ENCODE peak calls at places on chromosome 19, in five cellular contexts. One of them, this sample, is unnamed.

GRCh38 chr19:45955905-45956608 is 17.6 kb downstream of the NOVA2 start:
- DNase-seq in astrocyte: peak; percentile 89
- DNase-seq in pancreas: no peak
- DNase-seq in MCF 10A: peak; percentile 83
- DNase-seq in fibroblast of the aortic adventitia: peak; percentile 89
- DNase-seq in this sample: no peak

GRCh38 chr19:43362179-43362578 is 8.7 kb downstream of the CD177 start:
- DNase-seq in fibroblast of the aortic adventitia: peak; percentile 4
- DNase-seq in MCF 10A: no peak
- DNase-seq in pancreas: no peak
- DNase-seq in astrocyte: peak; percentile 45
- DNase-seq in this sample: no peak

GRCh38 chr19:30116530-30116929 is 174.5 kb downstream of the URI1 start:
- DNase-seq in astrocyte: no peak
- DNase-seq in fibroblast of the aortic adventitia: no peak
- DNase-seq in pancreas: no peak
- DNase-seq in MCF 10A: no peak
- DNase-seq in this sample: no peak

GRCh38 chr19:19619849-19620210 is 1.3 kb upstream of the PBX4 start:
- DNase-seq in MCF 10A: no peak
- DNase-seq in pancreas: no peak
- DNase-seq in fibroblast of the aortic adventitia: no peak
- DNase-seq in astrocyte: no peak
- DNase-seq in this sample: no peak

GRCh38 chr19:4684312-4685095 is 14.4 kb upstream of the MYDGF start:
- DNase-seq in fibroblast of the aortic adventitia: no peak
- DNase-seq in MCF 10A: no peak
- DNase-seq in pancreas: no peak
- DNase-seq in astrocyte: no peak
- DNase-seq in this sample: no peak

GRCh38 chr19:43605875-43606568 is 5.9 kb upstream of the SRRM5 start:
- DNase-seq in pancreas: no peak
- DNase-seq in astrocyte: no peak
- DNase-seq in MCF 10A: no peak
- DNase-seq in fibroblast of the aortic adventitia: no peak
- DNase-seq in this sample: no peak

GRCh38 chr19:3936506-3937442 is 3.9 kb downstream of the NMRK2 start:
- DNase-seq in pancreas: no peak
- DNase-seq in fibroblast of the aortic adventitia: no peak
- DNase-seq in MCF 10A: no peak
- DNase-seq in astrocyte: no peak
- DNase-seq in this sample: no peak

GRCh38 chr19:50510121-50510670 is 795 bp downstream of the JOSD2 start:
- DNase-seq in pancreas: no peak
- DNase-seq in MCF 10A: no peak
- DNase-seq in fibroblast of the aortic adventitia: no peak
- DNase-seq in astrocyte: no peak
- DNase-seq in this sample: no peak

GRCh38 chr19:20964798-20965197 is 41.7 kb downstream of the ZNF85 start:
- DNase-seq in MCF 10A: no peak
- DNase-seq in fibroblast of the aortic adventitia: no peak
- DNase-seq in pancreas: no peak
- DNase-seq in astrocyte: no peak
- DNase-seq in this sample: no peak

GRCh38 chr19:44757057-44757734 is 8.7 kb downstream of the BCL3 start:
- DNase-seq in fibroblast of the aortic adventitia: peak; percentile 88
- DNase-seq in astrocyte: peak; percentile 72
- DNase-seq in pancreas: peak; percentile 65
- DNase-seq in MCF 10A: no peak
- DNase-seq in this sample: no peak

GRCh38 chr19:40141546-40141945 is 49.7 kb upstream of the MAP3K10 start:
- DNase-seq in MCF 10A: no peak
- DNase-seq in fibroblast of the aortic adventitia: peak; percentile 16
- DNase-seq in astrocyte: no peak
- DNase-seq in pancreas: no peak
- DNase-seq in this sample: no peak

GRCh38 chr19:30202060-30202600 is 170.1 kb upstream of the ZNF536 start:
- DNase-seq in MCF 10A: no peak
- DNase-seq in fibroblast of the aortic adventitia: no peak
- DNase-seq in astrocyte: no peak
- DNase-seq in pancreas: no peak
- DNase-seq in this sample: peak; percentile 1

GRCh38 chr19:35164418-35164817 is 9.9 kb downstream of the FXYD5 start:
- DNase-seq in MCF 10A: no peak
- DNase-seq in astrocyte: no peak
- DNase-seq in fibroblast of the aortic adventitia: no peak
- DNase-seq in pancreas: no peak
- DNase-seq in this sample: no peak

GRCh38 chr19:42455621-42456081 is 12.9 kb upstream of the CXCL17 start:
- DNase-seq in astrocyte: no peak
- DNase-seq in fibroblast of the aortic adventitia: no peak
- DNase-seq in pancreas: no peak
- DNase-seq in MCF 10A: peak; percentile 77
- DNase-seq in this sample: no peak

GRCh38 chr19:51733742-51734522 is 10.1 kb upstream of the HAS1 start:
- DNase-seq in fibroblast of the aortic adventitia: no peak
- DNase-seq in MCF 10A: no peak
- DNase-seq in pancreas: no peak
- DNase-seq in astrocyte: no peak
- DNase-seq in this sample: no peak

GRCh38 chr19:47084879-47085439 is 28.6 kb downstream of the ZC3H4 start:
- DNase-seq in astrocyte: no peak
- DNase-seq in pancreas: no peak
- DNase-seq in fibroblast of the aortic adventitia: no peak
- DNase-seq in MCF 10A: no peak
- DNase-seq in this sample: no peak

GRCh38 chr19:39839678-39840327 is 5.8 kb upstream of the DYRK1B start:
- DNase-seq in pancreas: no peak
- DNase-seq in fibroblast of the aortic adventitia: no peak
- DNase-seq in MCF 10A: no peak
- DNase-seq in astrocyte: no peak
- DNase-seq in this sample: no peak

GRCh38 chr19:55486971-55487883 is 1.0 kb upstream of the SSC5D start:
- DNase-seq in fibroblast of the aortic adventitia: peak; percentile 96
- DNase-seq in MCF 10A: peak; percentile 83
- DNase-seq in pancreas: no peak
- DNase-seq in astrocyte: peak; percentile 98
- DNase-seq in this sample: peak; percentile 42

DNA sequence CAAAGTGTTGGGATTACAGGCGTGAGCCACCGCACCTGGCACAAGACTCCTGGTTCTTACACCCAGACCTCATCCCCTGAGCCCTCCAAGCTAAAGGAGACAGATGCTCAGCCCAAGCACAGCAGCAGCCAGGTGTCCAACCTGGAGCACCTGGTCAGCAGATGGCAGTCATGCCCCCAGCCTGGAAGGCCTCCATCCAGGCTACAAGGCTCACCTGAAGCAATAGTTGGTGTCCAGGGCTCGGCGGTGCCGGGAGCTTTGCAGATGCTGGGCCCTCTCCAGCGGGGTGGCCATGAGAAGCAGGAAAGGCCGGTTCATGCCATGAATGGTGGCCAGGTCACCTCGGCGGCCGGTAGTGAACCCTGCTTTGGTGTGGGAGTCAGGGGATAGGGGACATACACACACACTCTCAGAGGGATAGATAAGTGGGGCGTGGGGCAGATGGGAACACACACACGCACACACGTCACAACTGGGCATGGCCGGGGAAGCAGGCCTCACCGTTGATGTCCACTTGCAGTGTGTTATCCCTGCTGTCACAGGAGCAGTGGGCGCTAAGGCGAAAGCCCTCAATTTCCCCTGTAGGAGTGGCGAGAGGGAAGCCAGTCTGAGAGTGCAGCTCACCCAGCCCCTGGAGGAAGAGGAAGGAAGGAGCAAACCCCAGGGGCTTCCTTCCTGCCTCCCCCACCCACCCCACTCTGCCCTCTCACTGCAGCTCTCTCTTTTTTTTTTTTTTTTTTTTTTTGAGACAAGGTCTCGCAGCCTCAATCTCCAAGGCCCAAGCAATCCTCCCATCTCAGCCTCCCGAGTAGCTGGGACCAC is 11.8 kb downstream of the TGFB1 start:
- DNase-seq in MCF 10A: no peak
- DNase-seq in astrocyte: no peak
- DNase-seq in pancreas: peak; percentile 45
- DNase-seq in fibroblast of the aortic adventitia: no peak
- DNase-seq in this sample: no peak
- TF ChIP-seq CTCF in MCF 10A: no peak
- TF ChIP-seq CTCF in astrocyte: no peak
- TF ChIP-seq CTCF in pancreas: no peak
- TF ChIP-seq CTCF in fibroblast of the aortic adventitia: no peak
- TF ChIP-seq CTCF in this sample: peak; percentile 19

GRCh38 chr19:32041681-32042292 is 303.6 kb upstream of the ZNF507 start:
- DNase-seq in MCF 10A: peak; percentile 27
- DNase-seq in pancreas: peak; percentile 41
- DNase-seq in fibroblast of the aortic adventitia: peak; percentile 41
- DNase-seq in astrocyte: no peak
- DNase-seq in this sample: no peak
- TF ChIP-seq CTCF in MCF 10A: no peak
- TF ChIP-seq CTCF in pancreas: peak; percentile 55
- TF ChIP-seq CTCF in fibroblast of the aortic adventitia: peak; percentile 80
- TF ChIP-seq CTCF in astrocyte: peak; percentile 76
- TF ChIP-seq CTCF in this sample: no peak

GRCh38 chr19:33823341-33823740 is 26.7 kb downstream of the KCTD15 start:
- DNase-seq in pancreas: no peak
- DNase-seq in MCF 10A: no peak
- DNase-seq in astrocyte: no peak
- DNase-seq in fibroblast of the aortic adventitia: no peak
- DNase-seq in this sample: no peak

GRCh38 chr19:33818426-33818825 is 21.8 kb downstream of the KCTD15 start:
- DNase-seq in pancreas: peak; percentile 9
- DNase-seq in fibroblast of the aortic adventitia: no peak
- DNase-seq in astrocyte: no peak
- DNase-seq in MCF 10A: no peak
- DNase-seq in this sample: no peak

GRCh38 chr19:33821871-33822270 is 25.2 kb downstream of the KCTD15 start:
- DNase-seq in pancreas: peak; percentile 4
- DNase-seq in astrocyte: no peak
- DNase-seq in fibroblast of the aortic adventitia: peak; percentile 6
- DNase-seq in MCF 10A: peak; percentile 40
- DNase-seq in this sample: no peak

GRCh38 chr19:33819496-33819874 is 22.8 kb downstream of the KCTD15 start:
- DNase-seq in fibroblast of the aortic adventitia: no peak
- DNase-seq in pancreas: no peak
- DNase-seq in MCF 10A: no peak
- DNase-seq in astrocyte: no peak
- DNase-seq in this sample: no peak

DNA sequence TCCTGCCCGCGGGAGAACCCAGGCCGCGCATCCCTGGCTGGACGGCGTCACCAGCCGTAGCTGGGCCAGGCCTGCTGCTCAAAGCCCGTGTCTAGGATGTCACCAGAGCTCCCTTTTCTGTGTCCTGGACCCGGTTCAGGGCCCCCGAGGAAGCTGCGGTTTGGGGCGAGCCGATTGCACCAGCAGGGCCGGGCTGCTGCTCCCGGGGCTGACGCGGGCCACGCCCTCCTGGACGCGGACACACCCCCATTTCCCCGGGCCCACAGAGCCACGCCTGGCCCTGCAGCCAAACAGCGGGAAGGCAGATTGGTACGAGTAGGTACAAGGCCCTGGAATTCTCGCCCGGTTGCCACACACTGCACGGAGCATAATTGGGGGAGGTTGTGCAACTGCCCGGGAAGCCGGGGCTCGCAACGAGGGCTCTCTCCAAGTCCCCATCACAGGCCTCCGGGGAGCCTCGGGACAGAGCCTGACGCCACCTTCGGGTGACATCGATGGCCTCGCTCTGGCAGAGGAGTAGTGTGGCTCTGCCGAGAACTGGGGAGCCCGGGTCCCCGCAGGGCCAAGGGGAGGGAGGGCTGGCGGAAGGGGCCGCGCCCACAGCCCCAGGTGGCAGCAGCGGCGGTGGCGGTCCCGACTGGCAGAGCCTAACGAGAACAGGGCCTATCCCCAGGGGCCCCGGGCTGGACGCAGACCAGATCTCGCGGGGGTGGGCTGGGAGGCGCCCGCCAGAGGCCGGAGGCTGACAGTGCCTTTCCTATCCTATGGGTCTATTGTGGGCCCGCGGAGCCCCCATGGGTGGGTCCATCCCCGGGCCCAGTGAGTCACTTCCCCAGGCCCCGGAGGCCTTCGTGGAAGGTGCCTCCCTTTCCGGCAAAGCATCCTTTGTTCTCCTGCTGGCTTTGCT is 23.5 kb downstream of the KCTD15 start:
- DNase-seq in pancreas: peak; percentile 75
- DNase-seq in astrocyte: peak; percentile 45
- DNase-seq in fibroblast of the aortic adventitia: peak; percentile 72
- DNase-seq in MCF 10A: peak; percentile 99
- DNase-seq in this sample: peak; percentile 40
- TF ChIP-seq CTCF in pancreas: no peak
- TF ChIP-seq CTCF in astrocyte: no peak
- TF ChIP-seq CTCF in fibroblast of the aortic adventitia: no peak
- TF ChIP-seq CTCF in MCF 10A: no peak
- TF ChIP-seq CTCF in this sample: no peak

DNA sequence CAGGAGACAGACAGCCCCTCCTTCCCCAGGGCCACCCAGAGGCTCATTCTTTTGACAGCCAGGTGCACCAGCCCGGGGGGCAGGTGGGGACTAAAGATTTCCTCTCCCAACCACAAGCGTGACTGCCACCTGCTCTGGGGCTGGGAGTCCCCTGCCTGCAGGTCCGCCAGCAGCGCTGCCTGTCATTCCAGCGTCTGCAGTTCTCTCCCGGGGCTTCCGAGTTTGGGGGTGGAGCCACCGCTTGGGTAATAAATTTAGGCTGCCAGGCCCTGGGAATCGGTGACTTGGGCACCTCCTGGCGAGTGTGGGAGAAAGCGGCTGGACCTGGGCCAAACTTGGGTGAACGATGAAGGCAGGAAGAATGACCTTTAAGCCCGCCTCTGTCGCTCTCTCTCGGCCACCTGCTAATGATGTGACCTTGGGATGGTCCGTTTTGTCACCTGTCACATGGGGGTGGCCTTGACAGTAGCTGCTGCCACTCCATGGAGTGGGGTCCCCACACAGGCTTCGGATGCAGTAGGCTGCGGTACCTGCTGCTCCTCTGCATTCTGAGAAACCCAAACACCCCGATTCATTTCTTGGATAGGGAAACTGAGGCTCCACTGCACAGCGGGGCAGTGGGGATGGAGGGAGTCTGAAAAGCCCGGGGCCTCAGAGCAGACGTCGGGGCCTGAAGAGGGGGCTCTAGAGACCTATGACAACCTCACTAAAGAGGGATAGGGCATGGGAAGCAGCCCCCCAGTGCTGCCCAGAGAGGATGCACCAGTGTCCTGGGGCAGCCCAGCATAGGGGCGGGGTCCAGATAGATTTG is 12.8 kb downstream of the FUT6 start:
- DNase-seq in astrocyte: no peak
- DNase-seq in fibroblast of the aortic adventitia: peak; percentile 17
- DNase-seq in MCF 10A: peak; percentile 88
- DNase-seq in pancreas: peak; percentile 84
- DNase-seq in this sample: peak; percentile 45
- TF ChIP-seq CTCF in astrocyte: no peak
- TF ChIP-seq CTCF in fibroblast of the aortic adventitia: no peak
- TF ChIP-seq CTCF in MCF 10A: peak; percentile 10
- TF ChIP-seq CTCF in pancreas: no peak
- TF ChIP-seq CTCF in this sample: no peak

GRCh38 chr19:17389957-17390664 is 3.9 kb downstream of the CCDC194 start:
- DNase-seq in MCF 10A: no peak
- DNase-seq in astrocyte: no peak
- DNase-seq in pancreas: no peak
- DNase-seq in fibroblast of the aortic adventitia: no peak
- DNase-seq in this sample: no peak
- TF ChIP-seq CTCF in MCF 10A: no peak
- TF ChIP-seq CTCF in astrocyte: peak; percentile 5
- TF ChIP-seq CTCF in pancreas: no peak
- TF ChIP-seq CTCF in fibroblast of the aortic adventitia: no peak
- TF ChIP-seq CTCF in this sample: peak; percentile 21